ENCODE peak calls at places on chromosomes 12 and 14, in ten cellular contexts. Q, V, I, H, L, N, B, P, S and O are unnamed samples.

GRCh38 chr12:123038486-123038885 is 58.0 kb downstream of the ARL6IP4 start:
- DNase-seq in Q (no peak), V (no peak), I (no peak), H (no peak), L (no peak), N (no peak), B (no peak), P (no peak), S (no peak), O (no peak)

GRCh38 chr14:70934502-70935134 is 27.4 kb downstream of the PCNX1 start:
- DNase-seq in Q (no peak), V (peak), I (no peak), H (peak), L (no peak), N (no peak), B (no peak), P (peak), S (no peak), O (no peak)

GRCh38 chr12:69511870-69512269 is 41.7 kb downstream of the FRS2 start:
- DNase-seq in Q (no peak), V (no peak), I (no peak), H (no peak), L (no peak), N (no peak), B (no peak), P (no peak), S (no peak), O (no peak)

GRCh38 chr12:9615420-9616135 is 7.9 kb upstream of the KLRB1 start:
- DNase-seq in Q (no peak), V (no peak), I (no peak), H (no peak), L (no peak), N (no peak), B (no peak), P (no peak), S (peak), O (no peak)

GRCh38 chr12:68871899-68872298 is 61.1 kb downstream of the CPM start:
- DNase-seq in Q (peak), V (peak), I (peak), H (no peak), L (no peak), N (no peak), B (no peak), P (no peak), S (peak), O (no peak)

GRCh38 chr14:74475678-74476077 is 17.4 kb downstream of the NPC2 start:
- DNase-seq in Q (peak), V (peak), I (peak), H (peak), L (no peak), N (no peak), B (no peak), P (no peak), S (no peak), O (no peak)

GRCh38 chr12:112905451-112906089 is 1.2 kb upstream of the OAS1 start:
- DNase-seq in Q (no peak), V (no peak), I (peak), H (no peak), L (no peak), N (no peak), B (no peak), P (no peak), S (no peak), O (no peak)

GRCh38 chr14:105852378-105853088 is 326.1 kb downstream of the TMEM121 start:
- DNase-seq in Q (no peak), V (no peak), I (no peak), H (no peak), L (no peak), N (peak), B (peak), P (no peak), S (no peak), O (peak)

GRCh38 chr14:54440454-54440853 is 720 bp downstream of the CNIH1 start:
- DNase-seq in Q (no peak), V (peak), I (no peak), H (peak), L (no peak), N (no peak), B (no peak), P (no peak), S (no peak), O (no peak)

GRCh38 chr12:100797246-100797645 is 2.7 kb downstream of the ANO4 start:
- DNase-seq in Q (no peak), V (no peak), I (no peak), H (no peak), L (no peak), N (no peak), B (no peak), P (no peak), S (no peak), O (no peak)

GRCh38 chr14:58426819-58427288 is 477 bp downstream of the TIMM9 start:
- DNase-seq in Q (peak), V (peak), I (no peak), H (peak), L (peak), N (peak), B (peak), P (no peak), S (peak), O (peak)

GRCh38 chr12:29700761-29701481 is 82.8 kb downstream of the TMTC1 start:
- DNase-seq in Q (no peak), V (no peak), I (no peak), H (no peak), L (no peak), N (no peak), B (no peak), P (no peak), S (no peak), O (no peak)

GRCh38 chr14:103056322-103057027 is 874 bp downstream of the CDC42BPB start:
- DNase-seq in Q (peak), V (peak), I (peak), H (peak), L (peak), N (no peak), B (peak), P (peak), S (no peak), O (peak)

GRCh38 chr12:26088999-26089398 is 35.8 kb downstream of the BHLHE41 start:
- DNase-seq in Q (no peak), V (no peak), I (peak), H (peak), L (no peak), N (no peak), B (no peak), P (no peak), S (peak), O (no peak)

GRCh38 chr12:31000751-31001150 is 72.9 kb upstream of the DDX11 start:
- DNase-seq in Q (no peak), V (peak), I (peak), H (peak), L (no peak), N (no peak), B (no peak), P (no peak), S (no peak), O (no peak)

GRCh38 chr12:83224012-83224411 is 537.3 kb downstream of the TMTC2 start:
- DNase-seq in Q (no peak), V (no peak), I (no peak), H (peak), L (no peak), N (no peak), B (no peak), P (no peak), S (no peak), O (no peak)

GRCh38 chr12:6405963-6406362 is 22.0 kb downstream of the LTBR start:
- DNase-seq in Q (no peak), V (no peak), I (no peak), H (no peak), L (no peak), N (no peak), B (no peak), P (no peak), S (no peak), O (no peak)

GRCh38 chr14:50388256-50388931 is 8.3 kb downstream of the CDKL1 start:
- DNase-seq in Q (no peak), V (no peak), I (no peak), H (no peak), L (no peak), N (no peak), B (no peak), P (no peak), S (no peak), O (peak)